ENCODE peak calls at places on chromosomes 11 and 22, in five cellular contexts. One of them, this sample, is unnamed. For H3K4me1, the result is how much of the 10 kb centered on the place peaks cover.

GRCh38 chr11:1765871-1766718 is 2.4 kb upstream of the CTSD start:
- DNase-seq in upper lobe of right lung: peak
- DNase-seq in cardiac muscle cell: no peak
- DNase-seq in HCT116: no peak
- DNase-seq in OCI-LY7: no peak
- DNase-seq in this sample: no peak

GRCh38 chr11:2844996-2845395 is 40.6 kb downstream of the CDKN1C start:
- DNase-seq in upper lobe of right lung: no peak
- DNase-seq in cardiac muscle cell: no peak
- DNase-seq in HCT116: no peak
- DNase-seq in OCI-LY7: no peak
- DNase-seq in this sample: no peak

GRCh38 chr22:37202706-37203105 is 9.6 kb downstream of the SSTR3 start:
- DNase-seq in upper lobe of right lung: peak
- DNase-seq in cardiac muscle cell: no peak
- DNase-seq in HCT116: no peak
- DNase-seq in OCI-LY7: no peak
- DNase-seq in this sample: no peak

GRCh38 chr11:91219501-91219900 is 996.7 kb upstream of the CHORDC1 start:
- DNase-seq in upper lobe of right lung: no peak
- DNase-seq in cardiac muscle cell: peak
- DNase-seq in HCT116: no peak
- DNase-seq in OCI-LY7: no peak
- DNase-seq in this sample: no peak

GRCh38 chr11:111696556-111696955 is 69.6 kb downstream of the PPP2R1B start:
- DNase-seq in upper lobe of right lung: no peak
- DNase-seq in cardiac muscle cell: no peak
- DNase-seq in HCT116: no peak
- DNase-seq in OCI-LY7: no peak
- DNase-seq in this sample: no peak

GRCh38 chr22:49373289-49373666 is 454.4 kb downstream of the BRD1 start:
- DNase-seq in upper lobe of right lung: peak
- DNase-seq in cardiac muscle cell: no peak
- DNase-seq in HCT116: no peak
- DNase-seq in OCI-LY7: no peak
- DNase-seq in this sample: no peak

GRCh38 chr11:71282581-71283351 is 30.4 kb upstream of the SHANK2 start:
- DNase-seq in upper lobe of right lung: peak
- DNase-seq in cardiac muscle cell: no peak
- DNase-seq in HCT116: peak
- DNase-seq in OCI-LY7: no peak
- DNase-seq in this sample: peak

GRCh38 chr11:119476666-119477331 is 53.8 kb upstream of the THY1 start:
- DNase-seq in upper lobe of right lung: no peak
- DNase-seq in cardiac muscle cell: no peak
- DNase-seq in HCT116: no peak
- DNase-seq in OCI-LY7: no peak
- DNase-seq in this sample: no peak

GRCh38 chr11:133509924-133510697 is 22.2 kb downstream of the OPCML start:
- DNase-seq in upper lobe of right lung: no peak
- DNase-seq in cardiac muscle cell: no peak
- DNase-seq in HCT116: no peak
- DNase-seq in OCI-LY7: no peak
- DNase-seq in this sample: no peak

GRCh38 chr11:126838779-126839178 is 161.8 kb downstream of the KIRREL3 start:
- DNase-seq in upper lobe of right lung: no peak
- DNase-seq in cardiac muscle cell: no peak
- DNase-seq in HCT116: no peak
- DNase-seq in OCI-LY7: no peak
- DNase-seq in this sample: no peak

GRCh38 chr11:111934301-111934700 is 2.8 kb upstream of the DIXDC1 start:
- DNase-seq in upper lobe of right lung: no peak
- DNase-seq in cardiac muscle cell: no peak
- DNase-seq in HCT116: no peak
- DNase-seq in OCI-LY7: no peak
- DNase-seq in this sample: no peak

GRCh38 chr22:29867260-29867659 is 15.7 kb upstream of the MTMR3 start:
- DNase-seq in upper lobe of right lung: no peak
- DNase-seq in cardiac muscle cell: no peak
- DNase-seq in HCT116: no peak
- DNase-seq in OCI-LY7: no peak
- DNase-seq in this sample: no peak

GRCh38 chr11:119905162-119905561 is 176.2 kb upstream of the NECTIN1 start:
- DNase-seq in upper lobe of right lung: peak
- DNase-seq in cardiac muscle cell: no peak
- DNase-seq in HCT116: no peak
- DNase-seq in OCI-LY7: no peak
- DNase-seq in this sample: no peak

GRCh38 chr11:120384476-120384875 is 48.3 kb downstream of the ARHGEF12 start:
- DNase-seq in upper lobe of right lung: no peak
- DNase-seq in cardiac muscle cell: no peak
- DNase-seq in HCT116: no peak
- DNase-seq in OCI-LY7: no peak
- DNase-seq in this sample: no peak

GRCh38 chr22:47232753-47233152 is 470.3 kb downstream of the TBC1D22A start:
- DNase-seq in upper lobe of right lung: no peak
- DNase-seq in cardiac muscle cell: no peak
- DNase-seq in HCT116: no peak
- DNase-seq in OCI-LY7: no peak
- DNase-seq in this sample: no peak

GRCh38 chr11:133197425-133197824 is 334.9 kb downstream of the OPCML start:
- DNase-seq in upper lobe of right lung: no peak
- DNase-seq in cardiac muscle cell: no peak
- DNase-seq in HCT116: no peak
- DNase-seq in OCI-LY7: no peak
- DNase-seq in this sample: no peak

GRCh38 chr11:114199051-114199450 is 97.1 kb upstream of the NNMT start:
- DNase-seq in upper lobe of right lung: no peak
- DNase-seq in cardiac muscle cell: no peak
- DNase-seq in HCT116: no peak
- DNase-seq in OCI-LY7: no peak
- DNase-seq in this sample: no peak
- H3K4me1 ChIP-seq in upper lobe of right lung: half or more
- H3K4me1 ChIP-seq in cardiac muscle cell: under half
- H3K4me1 ChIP-seq in HCT116: under half
- H3K4me1 ChIP-seq in OCI-LY7: under half
- H3K4me1 ChIP-seq in this sample: under half

DNA sequence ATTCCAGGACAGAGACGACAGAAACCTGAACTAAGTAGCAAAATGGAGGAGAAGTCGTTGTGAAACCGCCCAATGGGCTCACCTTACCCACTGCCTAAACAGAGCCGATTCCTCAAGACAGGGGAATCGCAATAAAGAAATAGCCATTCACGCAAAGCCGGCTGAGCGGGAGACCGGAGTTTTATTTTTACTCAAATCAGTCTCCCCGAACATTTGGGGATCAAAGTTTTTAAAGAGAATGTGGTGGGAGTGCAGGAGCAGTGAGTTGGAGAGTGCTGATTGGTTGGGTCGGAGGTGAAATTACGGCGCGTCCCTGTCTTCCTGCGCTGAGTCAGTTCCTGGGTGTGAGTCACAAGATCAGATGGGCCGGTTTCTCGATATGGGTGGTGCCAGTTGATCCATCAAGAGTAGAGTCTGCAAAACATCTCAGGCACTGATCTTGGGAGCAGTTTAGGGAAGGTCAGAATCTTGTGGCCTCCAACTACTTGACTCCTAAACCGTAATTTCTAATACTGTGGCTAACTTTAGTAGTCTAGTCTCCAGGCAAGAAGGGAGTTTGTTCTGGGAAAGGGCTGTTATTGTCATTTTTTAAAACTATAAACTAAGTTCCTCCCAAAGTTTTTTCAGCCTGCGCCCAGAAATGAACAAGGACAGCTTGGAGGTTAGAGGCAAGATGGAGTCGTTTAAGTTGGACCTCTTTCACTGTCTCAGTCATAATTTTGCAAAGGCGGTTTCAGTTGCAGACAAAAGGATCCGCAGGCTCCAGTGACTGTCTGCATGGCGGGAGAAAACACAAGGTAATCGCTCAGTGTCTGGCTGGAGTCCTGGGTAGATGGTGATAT is 34.1 kb downstream of the OR4D9 start:
- DNase-seq in upper lobe of right lung: no peak
- DNase-seq in cardiac muscle cell: no peak
- DNase-seq in HCT116: peak
- DNase-seq in OCI-LY7: no peak
- DNase-seq in this sample: no peak
- H3K4me3 ChIP-seq in upper lobe of right lung: no peak
- H3K4me3 ChIP-seq in cardiac muscle cell: no peak
- H3K4me3 ChIP-seq in HCT116: peak
- H3K4me3 ChIP-seq in OCI-LY7: no peak
- H3K4me3 ChIP-seq in this sample: no peak

DNA sequence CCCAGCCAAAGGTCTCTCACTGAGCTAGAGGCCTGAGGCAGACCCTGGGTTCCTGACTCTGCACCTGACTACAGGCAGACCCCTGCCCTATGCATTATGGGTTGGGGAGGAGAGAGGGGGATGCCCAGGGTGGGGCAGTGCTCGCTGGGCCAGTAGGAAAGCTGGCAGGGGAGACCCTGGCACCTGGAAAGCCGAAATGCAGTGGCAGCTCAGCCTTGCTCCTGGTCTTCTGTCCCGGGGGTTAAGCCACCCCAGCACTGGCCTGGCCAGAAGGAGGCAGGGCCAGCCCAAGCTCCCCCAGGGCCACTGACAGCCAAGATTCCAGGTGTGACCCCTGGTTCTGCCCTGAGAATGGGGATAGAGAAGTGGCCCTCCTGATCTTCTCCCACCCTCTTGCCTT is 5.4 kb downstream of the ARAP1 start:
- DNase-seq in upper lobe of right lung: no peak
- DNase-seq in cardiac muscle cell: no peak
- DNase-seq in HCT116: no peak
- DNase-seq in OCI-LY7: no peak
- DNase-seq in this sample: no peak
- H3K4me1 ChIP-seq in upper lobe of right lung: under half
- H3K4me1 ChIP-seq in cardiac muscle cell: under half
- H3K4me1 ChIP-seq in HCT116: under half
- H3K4me1 ChIP-seq in OCI-LY7: under half
- H3K4me1 ChIP-seq in this sample: under half

DNA sequence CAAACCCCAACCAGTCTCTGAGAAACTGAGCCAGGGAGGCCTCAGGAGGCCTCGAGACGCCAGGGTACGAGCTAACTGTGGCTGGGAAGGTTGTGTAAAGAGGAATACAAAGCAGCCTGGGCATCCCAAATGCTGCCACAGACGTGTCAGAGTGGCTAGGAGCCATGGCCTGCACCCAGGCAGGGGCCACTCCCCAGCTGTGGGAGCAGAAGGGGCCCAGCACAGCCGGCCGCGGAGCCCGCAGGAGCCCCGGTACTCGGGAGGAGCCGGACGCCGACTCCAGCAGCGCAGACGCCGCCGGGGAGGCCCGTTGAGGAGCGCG is 349.8 kb upstream of the B3GAT1 start:
- DNase-seq in upper lobe of right lung: no peak
- DNase-seq in cardiac muscle cell: no peak
- DNase-seq in HCT116: no peak
- DNase-seq in OCI-LY7: no peak
- DNase-seq in this sample: no peak
- H3K4me3 ChIP-seq in upper lobe of right lung: no peak
- H3K4me3 ChIP-seq in cardiac muscle cell: no peak
- H3K4me3 ChIP-seq in HCT116: no peak
- H3K4me3 ChIP-seq in OCI-LY7: no peak
- H3K4me3 ChIP-seq in this sample: no peak

This sample was measured in pancreas.